ENCODE peak calls at places on chromosome 14, in seven cellular contexts. U, D, Y, K, B, Q and A are unnamed samples.

GRCh38 chr14:91288876-91289275 is 44.4 kb upstream of the GPR68 start:
- DNase-seq in U (no peak), D (no peak), Y (no peak), K (no peak), B (no peak), Q (no peak), A (no peak)

GRCh38 chr14:28773917-28774691 is 7.5 kb downstream of the FOXG1 start:
- DNase-seq in U (peak), D (no peak), Y (no peak), K (peak), B (peak), Q (no peak), A (no peak)

GRCh38 chr14:51430600-51430999 is 190.6 kb downstream of the TMX1 start:
- DNase-seq in U (no peak), D (no peak), Y (peak), K (no peak), B (no peak), Q (peak), A (peak)

GRCh38 chr14:90726656-90727055 is 89.6 kb downstream of the TTC7B start:
- DNase-seq in U (peak), D (no peak), Y (peak), K (peak), B (peak), Q (no peak), A (peak)

GRCh38 chr14:82642425-82642824 is 1108.8 kb upstream of the SEL1L start:
- DNase-seq in U (no peak), D (no peak), Y (peak), K (peak), B (peak), Q (peak), A (no peak)

GRCh38 chr14:28902930-28903329 is 136.3 kb downstream of the FOXG1 start:
- DNase-seq in U (no peak), D (no peak), Y (no peak), K (no peak), B (no peak), Q (no peak), A (no peak)

GRCh38 chr14:104106471-104106991 is 21.0 kb downstream of the ASPG start:
- DNase-seq in U (no peak), D (no peak), Y (no peak), K (peak), B (no peak), Q (no peak), A (no peak)

GRCh38 chr14:21059842-21060589 is 2.4 kb downstream of the RNASE8 start:
- DNase-seq in U (no peak), D (no peak), Y (no peak), K (no peak), B (no peak), Q (no peak), A (no peak)

GRCh38 chr14:98252819-98253218 is 1019.2 kb downstream of the BCL11B start:
- DNase-seq in U (no peak), D (no peak), Y (no peak), K (no peak), B (no peak), Q (no peak), A (no peak)

GRCh38 chr14:50602035-50602434 is 42.1 kb downstream of the ATL1 start:
- DNase-seq in U (no peak), D (no peak), Y (no peak), K (no peak), B (no peak), Q (no peak), A (no peak)

GRCh38 chr14:67241416-67242362 is at the start of gene PALS1:
- DNase-seq in U (peak), D (no peak), Y (peak), K (no peak), B (peak), Q (no peak), A (peak)

GRCh38 chr14:70097576-70098256 is 91.0 kb downstream of the SLC8A3 start:
- DNase-seq in U (no peak), D (no peak), Y (no peak), K (no peak), B (no peak), Q (no peak), A (no peak)

GRCh38 chr14:85438001-85438400 is 91.9 kb upstream of the FLRT2 start:
- DNase-seq in U (no peak), D (no peak), Y (no peak), K (no peak), B (no peak), Q (no peak), A (no peak)

GRCh38 chr14:88729159-88729558 is 63.6 kb downstream of the EML5 start:
- DNase-seq in U (peak), D (no peak), Y (no peak), K (no peak), B (no peak), Q (no peak), A (no peak)

GRCh38 chr14:93708800-93709199 is 79.5 kb downstream of the PRIMA1 start:
- DNase-seq in U (no peak), D (no peak), Y (no peak), K (no peak), B (no peak), Q (no peak), A (no peak)

GRCh38 chr14:96698846-96699543 is 98.2 kb upstream of the VRK1 start:
- DNase-seq in U (no peak), D (no peak), Y (no peak), K (no peak), B (no peak), Q (no peak), A (peak)

GRCh38 chr14:70672328-70672675 is 30.6 kb downstream of the TTC9 start:
- DNase-seq in U (no peak), D (no peak), Y (no peak), K (no peak), B (no peak), Q (no peak), A (no peak)

DNA sequence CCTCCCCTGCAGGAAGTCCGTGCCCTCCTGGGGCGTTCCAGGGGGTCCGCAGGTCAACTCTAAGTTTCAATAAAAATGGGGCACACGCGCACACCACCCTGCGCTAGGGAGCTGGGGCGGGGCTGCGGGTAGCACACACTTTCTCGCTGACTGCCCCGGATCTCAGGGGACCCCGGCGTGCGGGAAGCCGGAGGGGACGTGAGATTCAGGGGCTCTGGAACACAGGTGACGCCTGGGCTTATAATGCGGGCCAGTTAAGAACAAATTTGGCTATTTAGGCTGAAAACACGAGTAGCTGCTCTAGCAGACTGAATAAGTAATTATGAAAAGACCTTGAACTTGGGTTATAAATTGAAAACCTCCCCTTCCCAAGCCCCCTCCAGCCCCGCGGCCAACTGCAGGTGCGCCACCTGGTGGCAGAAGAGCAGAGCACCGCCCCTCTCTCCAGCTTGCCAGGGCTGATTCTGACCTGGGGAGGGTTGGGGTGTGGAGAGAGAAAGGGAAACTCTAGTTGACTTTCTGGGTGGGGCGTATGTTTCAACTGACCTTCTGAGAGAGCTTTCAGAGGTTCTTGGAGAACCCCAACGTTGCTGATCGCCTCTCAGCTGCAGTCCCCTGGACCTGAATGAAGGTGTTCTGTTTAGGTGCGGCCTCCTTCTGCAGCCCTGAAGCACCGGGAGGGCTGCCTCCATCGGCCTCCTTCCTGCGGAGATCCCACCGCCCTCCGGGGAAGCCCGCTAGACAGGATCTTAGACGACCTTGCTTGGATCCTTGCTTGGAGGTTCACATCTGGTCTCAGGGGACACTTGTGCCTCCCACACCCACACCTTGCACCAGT is 118.4 kb upstream of the EVL start:
- DNase-seq in U (no peak), D (peak), Y (peak), K (peak), B (no peak), Q (no peak), A (peak)
- H3K4ac ChIP-seq in U (no peak), D (no peak), Y (no peak), K (no peak), B (no peak), Q (no peak), A (no peak)

DNA sequence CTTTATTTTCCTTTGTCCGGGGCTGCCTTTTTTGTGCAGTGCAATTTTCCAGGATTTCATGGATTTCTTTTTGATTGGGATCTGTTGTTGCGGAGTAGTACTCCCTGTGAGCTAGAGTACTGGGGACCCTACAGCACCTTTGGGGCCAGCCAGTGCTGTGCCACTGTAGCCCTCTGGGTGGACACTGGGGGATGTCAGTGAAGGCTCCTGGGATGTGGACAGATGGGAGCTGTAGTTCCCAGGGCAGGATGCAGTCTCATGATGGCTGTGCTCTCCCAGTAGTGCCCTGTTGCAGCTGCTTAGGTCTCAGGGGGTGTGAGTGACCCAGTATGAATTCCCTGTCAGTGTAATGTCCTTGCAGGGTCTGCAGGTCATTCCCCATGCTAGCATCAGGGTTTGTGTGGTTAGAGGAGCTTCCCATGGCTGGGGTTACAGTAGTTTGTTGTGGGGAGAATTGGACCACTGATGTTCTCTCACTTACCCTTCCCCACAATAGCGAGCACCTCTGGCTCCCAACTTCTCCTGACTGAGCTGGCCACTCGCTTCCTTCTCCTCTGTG is 72.2 kb downstream of the BRMS1L start:
- DNase-seq in U (no peak), D (no peak), Y (no peak), K (peak), B (peak), Q (no peak), A (no peak)
- H3K23ac ChIP-seq in U (no peak), D (no peak), Y (no peak), K (no peak), B (no peak), Q (no peak), A (no peak)

GRCh38 chr14:44912041-44912869 is 49.5 kb downstream of the KLHL28 start:
- DNase-seq in U (no peak), D (no peak), Y (no peak), K (no peak), B (no peak), Q (no peak), A (no peak)
- H3K4ac ChIP-seq in U (no peak), D (no peak), Y (no peak), K (no peak), B (no peak), Q (no peak), A (no peak)

GRCh38 chr14:56854325-56854724 is 44.0 kb upstream of the OTX2 start:
- DNase-seq in U (no peak), D (no peak), Y (no peak), K (no peak), B (no peak), Q (no peak), A (no peak)
- H3K23ac ChIP-seq in U (no peak), D (no peak), Y (no peak), K (no peak), B (no peak), Q (no peak), A (no peak)

GRCh38 chr14:30160608-30161007 is 233.0 kb upstream of the PRKD1 start:
- DNase-seq in U (no peak), D (no peak), Y (no peak), K (no peak), B (no peak), Q (no peak), A (no peak)

GRCh38 chr14:30162066-30162465 is 234.4 kb upstream of the PRKD1 start:
- DNase-seq in U (no peak), D (no peak), Y (no peak), K (no peak), B (no peak), Q (no peak), A (no peak)

DNA sequence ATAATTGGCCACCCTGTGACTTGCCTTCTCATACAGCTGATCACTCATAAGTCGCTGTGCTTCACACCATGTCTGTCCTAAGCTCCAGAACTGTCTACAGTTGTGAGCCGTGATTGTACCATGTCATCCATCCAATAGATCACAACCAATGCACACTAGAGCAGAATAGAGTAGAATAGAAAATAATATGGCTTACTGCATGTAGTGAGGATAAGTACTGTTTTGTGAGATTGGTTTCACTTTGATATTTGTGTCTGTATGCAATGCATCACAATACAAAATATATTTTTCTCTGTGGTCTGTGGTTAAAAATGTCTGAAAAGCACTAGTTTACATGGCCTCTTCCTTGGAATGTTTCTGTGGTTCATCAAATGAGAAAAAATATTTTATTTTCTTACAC is 237.6 kb upstream of the PRKD1 start:
- DNase-seq in U (no peak), D (no peak), Y (no peak), K (no peak), B (no peak), Q (no peak), A (no peak)
- H3K4ac ChIP-seq in U (no peak), D (no peak), Y (no peak), K (no peak), B (no peak), Q (no peak), A (no peak)

GRCh38 chr14:23580152-23580926 is 1.7 kb upstream of the JPH4 start:
- DNase-seq in U (no peak), D (no peak), Y (no peak), K (peak), B (no peak), Q (no peak), A (no peak)
- H3K23ac ChIP-seq in U (no peak), D (no peak), Y (no peak), K (no peak), B (no peak), Q (no peak), A (no peak)

GRCh38 chr14:86652512-86652911 is 1122.6 kb downstream of the FLRT2 start:
- DNase-seq in U (peak), D (no peak), Y (no peak), K (no peak), B (no peak), Q (no peak), A (no peak)

GRCh38 chr14:86654558-86655184 is 1124.7 kb downstream of the FLRT2 start:
- DNase-seq in U (peak), D (peak), Y (peak), K (peak), B (peak), Q (no peak), A (peak)
- H3K4ac ChIP-seq in U (no peak), D (no peak), Y (no peak), K (no peak), B (no peak), Q (no peak), A (no peak)

GRCh38 chr14:102248121-102248520 is 56.8 kb downstream of the MOK start:
- DNase-seq in U (peak), D (no peak), Y (peak), K (no peak), B (peak), Q (no peak), A (no peak)

GRCh38 chr14:102250636-102251035 is 54.3 kb downstream of the MOK start:
- DNase-seq in U (no peak), D (no peak), Y (no peak), K (no peak), B (no peak), Q (no peak), A (no peak)

GRCh38 chr14:102241147-102241546 is 63.8 kb downstream of the MOK start:
- DNase-seq in U (no peak), D (no peak), Y (no peak), K (no peak), B (no peak), Q (no peak), A (no peak)

GRCh38 chr14:102249041-102249440 is 55.9 kb downstream of the MOK start:
- DNase-seq in U (peak), D (no peak), Y (peak), K (no peak), B (peak), Q (no peak), A (no peak)

DNA sequence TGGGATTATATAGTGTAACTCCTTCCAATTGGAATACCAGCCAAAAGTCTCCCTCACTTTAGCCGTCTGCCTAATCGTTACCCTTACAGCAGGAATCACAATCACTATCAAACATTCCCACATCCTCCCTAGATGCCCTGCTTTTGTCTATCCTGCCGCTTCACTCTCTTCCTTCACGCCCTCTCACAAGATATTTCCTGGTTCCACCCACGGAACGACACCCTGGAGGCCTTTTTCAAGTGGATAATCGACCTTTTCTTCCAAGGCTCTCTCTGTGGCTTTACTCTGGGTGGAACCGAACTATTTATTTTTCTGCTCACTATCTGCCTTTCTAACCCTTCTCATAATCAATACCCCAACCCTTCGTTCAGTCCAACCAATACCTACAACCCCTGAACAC is 58.9 kb downstream of the MOK start:
- DNase-seq in U (no peak), D (no peak), Y (no peak), K (no peak), B (no peak), Q (no peak), A (no peak)
- H3K23ac ChIP-seq in U (no peak), D (no peak), Y (no peak), K (no peak), B (no peak), Q (no peak), A (no peak)

GRCh38 chr14:46672128-46672527 is 20.5 kb upstream of the RPL10L start:
- DNase-seq in U (no peak), D (no peak), Y (no peak), K (no peak), B (no peak), Q (no peak), A (no peak)
- H3K4ac ChIP-seq in U (no peak), D (no peak), Y (no peak), K (no peak), B (no peak), Q (no peak), A (no peak)

GRCh38 chr14:61444215-61444768 is 122.9 kb downstream of the PRKCH start:
- DNase-seq in U (no peak), D (no peak), Y (no peak), K (no peak), B (no peak), Q (no peak), A (no peak)

GRCh38 chr14:61438860-61439765 is 117.7 kb downstream of the PRKCH start:
- DNase-seq in U (peak), D (peak), Y (peak), K (peak), B (peak), Q (no peak), A (no peak)

GRCh38 chr14:61439779-61440418 is 118.5 kb downstream of the PRKCH start:
- DNase-seq in U (no peak), D (no peak), Y (no peak), K (no peak), B (no peak), Q (no peak), A (no peak)

GRCh38 chr14:61438497-61438859 is 117.1 kb downstream of the PRKCH start:
- DNase-seq in U (no peak), D (no peak), Y (peak), K (no peak), B (no peak), Q (no peak), A (peak)

DNA sequence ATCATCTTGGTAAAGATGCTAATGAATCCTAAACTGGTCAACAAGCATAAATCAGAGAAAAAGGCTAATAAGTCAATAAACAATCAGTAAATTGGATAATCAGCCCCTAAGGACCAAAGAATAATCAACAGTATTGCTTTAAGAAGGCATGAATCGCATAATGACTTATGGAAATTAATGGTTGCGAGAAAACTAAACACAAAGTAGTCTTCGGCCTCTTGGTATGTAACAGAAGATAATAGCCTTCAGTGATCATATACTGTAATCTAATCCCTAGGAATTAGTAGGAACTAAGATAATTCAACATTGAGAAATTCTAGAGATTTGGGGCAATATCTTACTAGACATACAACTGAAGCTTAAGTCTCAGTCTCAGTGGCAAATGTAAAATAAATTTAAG is 122.1 kb downstream of the PRKCH start:
- DNase-seq in U (no peak), D (no peak), Y (no peak), K (no peak), B (no peak), Q (no peak), A (no peak)
- H3K23ac ChIP-seq in U (no peak), D (no peak), Y (no peak), K (no peak), B (no peak), Q (no peak), A (no peak)